ENCODE peak calls at places on chromosomes 1 and 21, in five cellular contexts. Q is T-cell, T is NCI-H2081 treated with DMSO at 0.1 percent for 48 hours, I is T-helper 17 cell, G is SJCRH30. S is an unnamed sample.

GRCh38 chr1:17686258-17686657 is 68.9 kb upstream of the ACTL8 start:
- DNase-seq in Q (no peak), G (no peak), T (no peak), I (no peak), S (no peak)

GRCh38 chr1:229260297-229260696 is 10.6 kb upstream of the RAB4A start:
- DNase-seq in T (no peak), G (no peak), I (no peak), Q (no peak), S (no peak)

GRCh38 chr1:195450794-195451193 is 1157.4 kb downstream of the KCNT2 start:
- DNase-seq in G (no peak), I (no peak), T (no peak), Q (no peak), S (no peak)

GRCh38 chr1:46718340-46718726 is 581 bp downstream of the EFCAB14 start:
- DNase-seq in G (no peak), Q (no peak), I (no peak), T (no peak), S (no peak)

GRCh38 chr1:39671433-39671792 is 494 bp downstream of the NT5C1A start:
- DNase-seq in Q (no peak), T (no peak), G (peak), I (no peak), S (no peak)

GRCh38 chr1:154741747-154742495 is 128.2 kb downstream of the KCNN3 start:
- DNase-seq in G (no peak), I (no peak), T (no peak), Q (no peak), S (no peak)

GRCh38 chr1:11730429-11730861 is 5.5 kb upstream of the AGTRAP start:
- DNase-seq in G (no peak), Q (peak), I (no peak), T (no peak), S (no peak)

GRCh38 chr1:78145105-78145580 is 99.4 kb downstream of the GIPC2 start:
- DNase-seq in T (no peak), I (no peak), G (peak), Q (no peak), S (peak)

GRCh38 chr1:110671323-110671722 is 3.4 kb downstream of the KCNA3 start:
- DNase-seq in T (no peak), Q (no peak), G (no peak), I (no peak), S (no peak)

GRCh38 chr21:34670220-34670961 is 1.6 kb downstream of the CLIC6 start:
- DNase-seq in Q (no peak), T (no peak), G (no peak), I (no peak), S (no peak)

GRCh38 chr1:63867429-63868176 is 93.8 kb downstream of the ROR1 start:
- DNase-seq in Q (no peak), G (no peak), T (no peak), I (no peak), S (no peak)

GRCh38 chr1:165647517-165647916 is 16.5 kb downstream of the MGST3 start:
- DNase-seq in T (no peak), G (no peak), Q (no peak), I (no peak), S (no peak)

GRCh38 chr1:243748706-243749283 is 101.2 kb downstream of the AKT3 start:
- DNase-seq in G (peak), T (peak), I (no peak), Q (peak), S (peak)

GRCh38 chr1:211017066-211017691 is 116.8 kb downstream of the KCNH1 start:
- DNase-seq in T (no peak), I (no peak), Q (no peak), G (peak), S (no peak)

GRCh38 chr1:228691926-228692325 is 43.4 kb upstream of the RHOU start:
- DNase-seq in T (peak), Q (no peak), I (no peak), G (peak), S (no peak)

GRCh38 chr1:190484045-190484444 is 6.4 kb upstream of the BRINP3 start:
- DNase-seq in T (no peak), I (no peak), G (no peak), Q (no peak), S (no peak)

GRCh38 chr1:232553050-232553754 is 76.7 kb downstream of the SIPA1L2 start:
- DNase-seq in I (no peak), T (no peak), G (peak), Q (no peak), S (no peak)

GRCh38 chr1:171922999-171923398 is 81.7 kb downstream of the DNM3 start:
- DNase-seq in Q (no peak), T (no peak), I (no peak), G (no peak), S (no peak)

GRCh38 chr1:81836007-81836626 is 35.4 kb downstream of the ADGRL2 start:
- DNase-seq in G (no peak), Q (no peak), I (no peak), T (no peak), S (no peak)

GRCh38 chr1:109776911-109777310 is 13.2 kb upstream of the EPS8L3 start:
- DNase-seq in Q (peak), T (no peak), I (peak), G (peak), S (no peak)

GRCh38 chr1:27027575-27028250 is 15.1 kb upstream of the TENT5B start:
- DNase-seq in I (no peak), Q (no peak), G (no peak), T (peak), S (no peak)

GRCh38 chr1:13851726-13852125 is 151.7 kb downstream of the PRDM2 start:
- DNase-seq in G (no peak), T (no peak), Q (no peak), I (no peak), S (no peak)

GRCh38 chr1:151196292-151196800 is 2.0 kb upstream of the PIP5K1A start:
- DNase-seq in Q (peak), T (peak), I (peak), G (peak), S (peak)

GRCh38 chr1:214264196-214264595 is 16.8 kb upstream of the SMYD2 start:
- DNase-seq in Q (no peak), G (no peak), I (no peak), T (no peak), S (no peak)

GRCh38 chr1:200733907-200734306 is 4.8 kb upstream of the CAMSAP2 start:
- DNase-seq in T (no peak), I (no peak), Q (no peak), G (no peak), S (no peak)

GRCh38 chr1:228340686-228341449 is 65.8 kb downstream of the TRIM11 start:
- DNase-seq in I (peak), T (no peak), G (peak), Q (no peak), S (no peak)

GRCh38 chr1:26932536-26932935 is 11.0 kb downstream of the NUDC start:
- DNase-seq in I (no peak), T (no peak), Q (no peak), G (no peak), S (no peak)

GRCh38 chr21:42819861-42820512 is 59.4 kb downstream of the WDR4 start:
- DNase-seq in G (no peak), Q (no peak), T (no peak), I (no peak), S (no peak)

GRCh38 chr1:224759135-224759534 is 143.0 kb downstream of the CNIH3 start:
- DNase-seq in I (no peak), T (no peak), Q (no peak), G (no peak), S (no peak)

GRCh38 chr1:31432592-31433395 is 19.8 kb downstream of the SERINC2 start:
- DNase-seq in I (no peak), G (no peak), Q (no peak), T (no peak), S (no peak)

GRCh38 chr1:150142083-150142482 is 7.6 kb upstream of the PLEKHO1 start:
- DNase-seq in T (no peak), G (no peak), Q (no peak), I (no peak), S (no peak)

GRCh38 chr1:212525479-212526110 is 83.0 kb upstream of the ATF3 start:
- DNase-seq in Q (no peak), G (no peak), I (no peak), T (no peak), S (no peak)

GRCh38 chr1:11802616-11802972 is 3.2 kb downstream of the MTHFR start:
- DNase-seq in G (no peak), I (no peak), Q (no peak), T (no peak), S (no peak)

S was measured in NCI-H1417 treated with DMSO at 0.1 percent for 48 hours.